ENCODE peak calls at places on chromosomes 6 and 20, in nine cellular contexts. One of them, this sample, is unnamed.

GRCh38 chr6:91088976-91089375 is 502.1 kb upstream of the MAP3K7 start:
- DNase-seq in AG04450: no peak
- DNase-seq in astrocyte of the spinal cord: no peak
- DNase-seq in brain microvascular endothelial cell: no peak
- DNase-seq in heart left ventricle: no peak
- DNase-seq in Karpas-422: no peak
- DNase-seq in H1: no peak
- DNase-seq in prostate gland: no peak
- DNase-seq in cardiac fibroblast: no peak
- DNase-seq in this sample: no peak

GRCh38 chr20:21173496-21174025 is 47.7 kb downstream of the KIZ start:
- DNase-seq in AG04450: no peak
- DNase-seq in astrocyte of the spinal cord: no peak
- DNase-seq in brain microvascular endothelial cell: no peak
- DNase-seq in heart left ventricle: no peak
- DNase-seq in Karpas-422: no peak
- DNase-seq in H1: no peak
- DNase-seq in prostate gland: no peak
- DNase-seq in cardiac fibroblast: peak
- DNase-seq in this sample: no peak

GRCh38 chr6:33967266-33967767 is 163.5 kb upstream of the MLN start:
- DNase-seq in AG04450: no peak
- DNase-seq in astrocyte of the spinal cord: no peak
- DNase-seq in brain microvascular endothelial cell: no peak
- DNase-seq in heart left ventricle: no peak
- DNase-seq in Karpas-422: no peak
- DNase-seq in H1: no peak
- DNase-seq in prostate gland: no peak
- DNase-seq in cardiac fibroblast: no peak
- DNase-seq in this sample: no peak

GRCh38 chr6:5630636-5631035 is 369.3 kb downstream of the FARS2 start:
- DNase-seq in AG04450: no peak
- DNase-seq in astrocyte of the spinal cord: no peak
- DNase-seq in brain microvascular endothelial cell: no peak
- DNase-seq in heart left ventricle: no peak
- DNase-seq in Karpas-422: peak
- DNase-seq in H1: no peak
- DNase-seq in prostate gland: no peak
- DNase-seq in cardiac fibroblast: no peak
- DNase-seq in this sample: no peak

GRCh38 chr20:33079267-33079666 is at the start of gene BPIFB4:
- DNase-seq in AG04450: no peak
- DNase-seq in astrocyte of the spinal cord: peak
- DNase-seq in brain microvascular endothelial cell: no peak
- DNase-seq in heart left ventricle: no peak
- DNase-seq in Karpas-422: no peak
- DNase-seq in H1: no peak
- DNase-seq in prostate gland: no peak
- DNase-seq in cardiac fibroblast: peak
- DNase-seq in this sample: no peak

GRCh38 chr6:138393871-138394783 is 9.9 kb upstream of the HEBP2 start:
- DNase-seq in AG04450: no peak
- DNase-seq in astrocyte of the spinal cord: no peak
- DNase-seq in brain microvascular endothelial cell: no peak
- DNase-seq in heart left ventricle: no peak
- DNase-seq in Karpas-422: peak
- DNase-seq in H1: no peak
- DNase-seq in prostate gland: no peak
- DNase-seq in cardiac fibroblast: no peak
- DNase-seq in this sample: no peak

GRCh38 chr20:14355791-14356190 is 18.4 kb upstream of the FLRT3 start:
- DNase-seq in AG04450: no peak
- DNase-seq in astrocyte of the spinal cord: no peak
- DNase-seq in brain microvascular endothelial cell: no peak
- DNase-seq in heart left ventricle: no peak
- DNase-seq in Karpas-422: no peak
- DNase-seq in H1: no peak
- DNase-seq in prostate gland: no peak
- DNase-seq in cardiac fibroblast: no peak
- DNase-seq in this sample: no peak

GRCh38 chr20:10369723-10370090 is 64.3 kb downstream of the MKKS start:
- DNase-seq in AG04450: no peak
- DNase-seq in astrocyte of the spinal cord: peak
- DNase-seq in brain microvascular endothelial cell: peak
- DNase-seq in heart left ventricle: no peak
- DNase-seq in Karpas-422: no peak
- DNase-seq in H1: no peak
- DNase-seq in prostate gland: no peak
- DNase-seq in cardiac fibroblast: peak
- DNase-seq in this sample: no peak

GRCh38 chr20:36881888-36882287 is 6.0 kb downstream of the TLDC2 start:
- DNase-seq in AG04450: no peak
- DNase-seq in astrocyte of the spinal cord: no peak
- DNase-seq in brain microvascular endothelial cell: no peak
- DNase-seq in heart left ventricle: no peak
- DNase-seq in Karpas-422: no peak
- DNase-seq in H1: no peak
- DNase-seq in prostate gland: no peak
- DNase-seq in cardiac fibroblast: no peak
- DNase-seq in this sample: no peak

GRCh38 chr6:26043389-26044139 is 43.7 kb upstream of the HFE start:
- DNase-seq in AG04450: peak
- DNase-seq in astrocyte of the spinal cord: peak
- DNase-seq in brain microvascular endothelial cell: peak
- DNase-seq in heart left ventricle: peak
- DNase-seq in Karpas-422: no peak
- DNase-seq in H1: no peak
- DNase-seq in prostate gland: peak
- DNase-seq in cardiac fibroblast: peak
- DNase-seq in this sample: peak

GRCh38 chr6:140879861-140880260 is 1252.9 kb upstream of the GJE1 start:
- DNase-seq in AG04450: peak
- DNase-seq in astrocyte of the spinal cord: peak
- DNase-seq in brain microvascular endothelial cell: no peak
- DNase-seq in heart left ventricle: no peak
- DNase-seq in Karpas-422: no peak
- DNase-seq in H1: no peak
- DNase-seq in prostate gland: no peak
- DNase-seq in cardiac fibroblast: peak
- DNase-seq in this sample: no peak

GRCh38 chr6:34709386-34709785 is 12.8 kb upstream of the ILRUN start:
- DNase-seq in AG04450: peak
- DNase-seq in astrocyte of the spinal cord: peak
- DNase-seq in brain microvascular endothelial cell: peak
- DNase-seq in heart left ventricle: peak
- DNase-seq in Karpas-422: no peak
- DNase-seq in H1: no peak
- DNase-seq in prostate gland: peak
- DNase-seq in cardiac fibroblast: peak
- DNase-seq in this sample: no peak

GRCh38 chr6:116144590-116144989 is 18.7 kb upstream of the COL10A1 start:
- DNase-seq in AG04450: peak
- DNase-seq in astrocyte of the spinal cord: peak
- DNase-seq in brain microvascular endothelial cell: peak
- DNase-seq in heart left ventricle: no peak
- DNase-seq in Karpas-422: peak
- DNase-seq in H1: no peak
- DNase-seq in prostate gland: no peak
- DNase-seq in cardiac fibroblast: peak
- DNase-seq in this sample: no peak

GRCh38 chr6:2021713-2022125 is 223.7 kb downstream of the GMDS start:
- DNase-seq in AG04450: peak
- DNase-seq in astrocyte of the spinal cord: peak
- DNase-seq in brain microvascular endothelial cell: no peak
- DNase-seq in heart left ventricle: peak
- DNase-seq in Karpas-422: no peak
- DNase-seq in H1: no peak
- DNase-seq in prostate gland: peak
- DNase-seq in cardiac fibroblast: peak
- DNase-seq in this sample: no peak

GRCh38 chr6:44247338-44248302 is 719 bp downstream of the HSP90AB1 start:
- DNase-seq in AG04450: no peak
- DNase-seq in astrocyte of the spinal cord: peak
- DNase-seq in brain microvascular endothelial cell: no peak
- DNase-seq in heart left ventricle: peak
- DNase-seq in Karpas-422: peak
- DNase-seq in H1: no peak
- DNase-seq in prostate gland: peak
- DNase-seq in cardiac fibroblast: peak
- DNase-seq in this sample: peak

GRCh38 chr6:44248579-44248978 is 1.7 kb downstream of the HSP90AB1 start:
- DNase-seq in AG04450: no peak
- DNase-seq in astrocyte of the spinal cord: no peak
- DNase-seq in brain microvascular endothelial cell: no peak
- DNase-seq in heart left ventricle: no peak
- DNase-seq in Karpas-422: no peak
- DNase-seq in H1: no peak
- DNase-seq in prostate gland: no peak
- DNase-seq in cardiac fibroblast: no peak
- DNase-seq in this sample: no peak

GRCh38 chr6:44250067-44250717 is 3.3 kb downstream of the HSP90AB1 start:
- DNase-seq in AG04450: no peak
- DNase-seq in astrocyte of the spinal cord: no peak
- DNase-seq in brain microvascular endothelial cell: no peak
- DNase-seq in heart left ventricle: no peak
- DNase-seq in Karpas-422: no peak
- DNase-seq in H1: no peak
- DNase-seq in prostate gland: no peak
- DNase-seq in cardiac fibroblast: no peak
- DNase-seq in this sample: no peak

GRCh38 chr6:44250718-44251123 is 3.8 kb downstream of the HSP90AB1 start:
- DNase-seq in AG04450: no peak
- DNase-seq in astrocyte of the spinal cord: no peak
- DNase-seq in brain microvascular endothelial cell: no peak
- DNase-seq in heart left ventricle: no peak
- DNase-seq in Karpas-422: no peak
- DNase-seq in H1: no peak
- DNase-seq in prostate gland: no peak
- DNase-seq in cardiac fibroblast: no peak
- DNase-seq in this sample: no peak

DNA sequence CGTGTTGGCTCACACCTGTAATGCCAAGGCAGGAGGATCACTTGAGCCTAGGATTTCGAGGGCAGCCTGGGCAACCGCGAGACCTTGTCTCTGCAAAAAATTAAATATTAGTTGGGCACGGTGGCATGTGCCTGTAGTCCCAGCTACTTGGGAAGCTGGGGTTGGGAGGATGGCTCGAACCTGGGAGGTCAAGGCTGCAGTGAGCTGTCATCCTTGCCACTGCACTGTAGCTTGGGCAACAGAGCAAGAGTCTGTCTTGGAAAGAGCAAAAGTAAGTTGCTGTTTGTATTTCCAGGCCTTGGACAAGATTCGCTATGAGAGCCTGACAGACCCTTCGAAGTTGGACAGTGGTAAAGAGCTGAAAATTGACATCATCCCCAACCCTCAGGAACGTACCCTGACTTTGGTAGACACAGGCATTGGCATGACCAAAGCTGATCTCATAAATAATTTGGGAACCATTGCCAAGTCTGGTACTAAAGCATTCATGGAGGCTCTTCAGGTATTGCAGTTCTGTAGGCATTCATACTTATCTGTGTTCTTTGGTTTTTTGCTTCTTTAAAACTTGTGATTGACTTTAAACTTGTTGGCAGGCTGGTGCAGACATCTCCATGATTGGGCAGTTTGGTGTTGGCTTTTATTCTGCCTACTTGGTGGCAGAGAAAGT is 2.3 kb downstream of the HSP90AB1 start:
- DNase-seq in AG04450: no peak
- DNase-seq in astrocyte of the spinal cord: no peak
- DNase-seq in brain microvascular endothelial cell: no peak
- DNase-seq in heart left ventricle: no peak
- DNase-seq in Karpas-422: no peak
- DNase-seq in H1: no peak
- DNase-seq in prostate gland: no peak
- DNase-seq in cardiac fibroblast: no peak
- DNase-seq in this sample: no peak
- H3K4me3 ChIP-seq in AG04450: peak
- H3K4me3 ChIP-seq in astrocyte of the spinal cord: peak
- H3K4me3 ChIP-seq in brain microvascular endothelial cell: peak
- H3K4me3 ChIP-seq in heart left ventricle: peak
- H3K4me3 ChIP-seq in Karpas-422: peak
- H3K4me3 ChIP-seq in H1: peak
- H3K4me3 ChIP-seq in prostate gland: peak
- H3K4me3 ChIP-seq in cardiac fibroblast: peak
- H3K4me3 ChIP-seq in this sample: peak

DNA sequence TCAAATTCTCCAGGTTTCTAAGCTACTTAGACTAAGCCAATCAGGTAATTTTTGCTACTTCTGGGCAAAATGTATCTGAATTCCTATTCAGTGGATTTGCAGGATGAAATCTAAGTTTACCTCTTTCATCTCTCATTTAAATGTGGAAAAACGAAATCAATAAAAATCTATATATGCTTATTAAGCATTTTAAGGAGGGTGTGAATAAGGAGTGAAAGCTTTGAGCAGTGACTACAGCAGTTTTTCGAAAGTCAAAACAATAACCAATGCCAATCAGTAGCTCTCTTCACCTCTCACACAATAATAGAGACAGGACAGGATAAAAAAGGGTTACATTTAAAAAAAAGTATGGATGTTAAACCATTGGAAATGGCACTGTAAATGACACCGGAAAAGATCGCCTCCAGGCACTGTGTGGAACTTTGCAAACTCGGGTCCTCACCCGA is 476 bp upstream of the BCKDHB start:
- DNase-seq in AG04450: no peak
- DNase-seq in astrocyte of the spinal cord: no peak
- DNase-seq in brain microvascular endothelial cell: no peak
- DNase-seq in heart left ventricle: no peak
- DNase-seq in Karpas-422: no peak
- DNase-seq in H1: no peak
- DNase-seq in prostate gland: no peak
- DNase-seq in cardiac fibroblast: no peak
- DNase-seq in this sample: no peak
- H3K4me3 ChIP-seq in AG04450: peak
- H3K4me3 ChIP-seq in astrocyte of the spinal cord: peak
- H3K4me3 ChIP-seq in brain microvascular endothelial cell: peak
- H3K4me3 ChIP-seq in heart left ventricle: peak
- H3K4me3 ChIP-seq in Karpas-422: peak
- H3K4me3 ChIP-seq in H1: peak
- H3K4me3 ChIP-seq in prostate gland: peak
- H3K4me3 ChIP-seq in cardiac fibroblast: peak
- H3K4me3 ChIP-seq in this sample: peak

GRCh38 chr6:142627474-142627873 is 317.5 kb downstream of the HIVEP2 start:
- DNase-seq in AG04450: no peak
- DNase-seq in astrocyte of the spinal cord: no peak
- DNase-seq in brain microvascular endothelial cell: no peak
- DNase-seq in heart left ventricle: no peak
- DNase-seq in Karpas-422: no peak
- DNase-seq in H1: no peak
- DNase-seq in prostate gland: no peak
- DNase-seq in cardiac fibroblast: no peak
- DNase-seq in this sample: no peak
- H3K4me3 ChIP-seq in AG04450: no peak
- H3K4me3 ChIP-seq in astrocyte of the spinal cord: no peak
- H3K4me3 ChIP-seq in brain microvascular endothelial cell: no peak
- H3K4me3 ChIP-seq in heart left ventricle: no peak
- H3K4me3 ChIP-seq in Karpas-422: no peak
- H3K4me3 ChIP-seq in H1: no peak
- H3K4me3 ChIP-seq in prostate gland: no peak
- H3K4me3 ChIP-seq in cardiac fibroblast: no peak
- H3K4me3 ChIP-seq in this sample: peak

GRCh38 chr20:60428651-60429050 is 470.4 kb downstream of the CDH26 start:
- DNase-seq in AG04450: no peak
- DNase-seq in astrocyte of the spinal cord: no peak
- DNase-seq in brain microvascular endothelial cell: no peak
- DNase-seq in heart left ventricle: no peak
- DNase-seq in Karpas-422: no peak
- DNase-seq in H1: no peak
- DNase-seq in prostate gland: no peak
- DNase-seq in cardiac fibroblast: no peak
- DNase-seq in this sample: no peak
- H3K4me3 ChIP-seq in AG04450: no peak
- H3K4me3 ChIP-seq in astrocyte of the spinal cord: no peak
- H3K4me3 ChIP-seq in brain microvascular endothelial cell: no peak
- H3K4me3 ChIP-seq in heart left ventricle: no peak
- H3K4me3 ChIP-seq in Karpas-422: no peak
- H3K4me3 ChIP-seq in H1: no peak
- H3K4me3 ChIP-seq in prostate gland: no peak
- H3K4me3 ChIP-seq in cardiac fibroblast: no peak
- H3K4me3 ChIP-seq in this sample: no peak

This sample was measured in effector memory CD4-positive, alpha-beta T cell.